ENCODE peak calls at places on chromosomes 2 and 18, in five cellular contexts. E, D, B, K and R are unnamed samples.
A peak's percentile ranks its signal among the peaks of the same experiment; 100 is the strongest.

GRCh38 chr2:241445426-241445825 is 63.0 kb downstream of the STK25 start:
- DNase-seq in B (no peak), D (no peak), K (no peak), E (peak; percentile 4), R (no peak)

GRCh38 chr2:58240595-58240937 is 559 bp downstream of the FANCL start:
- DNase-seq in D (no peak), B (no peak), K (no peak), E (peak; percentile 42), R (no peak)

GRCh38 chr2:119914266-119914665 is 98.6 kb upstream of the EPB41L5 start:
- DNase-seq in K (no peak), E (no peak), D (no peak), B (no peak), R (no peak)

GRCh38 chr2:144449028-144449406 is 70.9 kb downstream of the ZEB2 start:
- DNase-seq in D (peak; percentile 84), E (no peak), K (no peak), B (peak; percentile 74), R (peak; percentile 73)

GRCh38 chr2:99354060-99354459 is 16.9 kb downstream of the EIF5B start:
- DNase-seq in D (no peak), E (no peak), K (no peak), B (no peak), R (no peak)

GRCh38 chr18:39647627-39648502 is 2082.3 kb upstream of the CELF4 start:
- DNase-seq in E (peak; percentile 91), B (no peak), D (peak; percentile 63), K (peak; percentile 89), R (no peak)

GRCh38 chr2:42834161-42834560 is 41.8 kb upstream of the HAAO start:
- DNase-seq in E (no peak), K (no peak), B (no peak), D (no peak), R (peak; percentile 55)

GRCh38 chr2:121038831-121039230 is 246.2 kb downstream of the TFCP2L1 start:
- DNase-seq in B (no peak), D (no peak), E (peak; percentile 73), K (no peak), R (no peak)

GRCh38 chr2:137951606-137952005 is 12.7 kb upstream of the HNMT start:
- DNase-seq in D (no peak), B (no peak), K (peak; percentile 60), E (peak; percentile 52), R (no peak)

GRCh38 chr2:9053534-9053931 is 50.0 kb upstream of the MBOAT2 start:
- DNase-seq in B (no peak), D (no peak), E (no peak), K (no peak), R (no peak)

GRCh38 chr2:121868652-121869051 is 113.2 kb downstream of the TSN start:
- DNase-seq in B (no peak), K (no peak), D (no peak), E (no peak), R (no peak)

GRCh38 chr18:25853716-25854465 is 236.5 kb downstream of the SS18 start:
- DNase-seq in K (peak; percentile 11), E (no peak), D (no peak), B (no peak), R (no peak)

GRCh38 chr2:30232801-30233130 is 1.4 kb downstream of the LBH start:
- DNase-seq in E (no peak), K (no peak), B (no peak), D (no peak), R (no peak)

GRCh38 chr2:119196301-119197124 is 27.1 kb upstream of the STEAP3 start:
- DNase-seq in E (peak; percentile 64), B (no peak), K (no peak), D (peak; percentile 75), R (no peak)

GRCh38 chr2:219253753-219254589 is at the start of gene TUBA4A:
- DNase-seq in D (peak; percentile 86), B (peak; percentile 95), K (peak; percentile 32), E (peak; percentile 83), R (peak; percentile 93)

GRCh38 chr2:48749820-48750739 is 5.4 kb downstream of the LHCGR start:
- DNase-seq in D (no peak), E (peak; percentile 25), K (no peak), B (no peak), R (no peak)

GRCh38 chr2:216406861-216407260 is 5.4 kb upstream of the SMARCAL1 start:
- DNase-seq in B (no peak), E (no peak), D (no peak), K (no peak), R (no peak)

GRCh38 chr18:32346667-32347066 is 124.0 kb downstream of the GAREM1 start:
- DNase-seq in K (peak; percentile 33), B (no peak), D (peak; percentile 52), E (no peak), R (no peak)

GRCh38 chr2:21037671-21038108 is 6.2 kb downstream of the APOB start:
- DNase-seq in E (peak; percentile 7), B (no peak), D (no peak), K (no peak), R (no peak)

GRCh38 chr2:39431592-39432316 is 5.3 kb downstream of the MAP4K3 start:
- DNase-seq in D (peak; percentile 49), B (no peak), E (peak; percentile 70), K (no peak), R (no peak)

GRCh38 chr2:19769513-19769912 is 132.3 kb downstream of the TTC32 start:
- DNase-seq in E (no peak), D (no peak), B (no peak), K (no peak), R (no peak)

GRCh38 chr18:23828426-23828825 is 139.2 kb downstream of the LAMA3 start:
- DNase-seq in B (no peak), E (peak; percentile 93), K (peak; percentile 85), D (no peak), R (no peak)

GRCh38 chr2:12730265-12730664 is 13.5 kb downstream of the TRIB2 start:
- DNase-seq in B (no peak), D (no peak), K (no peak), E (no peak), R (no peak)

GRCh38 chr2:12732663-12733062 is 15.9 kb downstream of the TRIB2 start:
- DNase-seq in B (no peak), K (no peak), D (no peak), E (no peak), R (peak; percentile 69)

GRCh38 chr2:12734914-12735654 is 18.3 kb downstream of the TRIB2 start:
- DNase-seq in K (no peak), D (no peak), E (no peak), B (no peak), R (no peak)

GRCh38 chr2:12731701-12732280 is 15.1 kb downstream of the TRIB2 start:
- DNase-seq in D (peak; percentile 39), E (no peak), K (no peak), B (no peak), R (no peak)

DNA sequence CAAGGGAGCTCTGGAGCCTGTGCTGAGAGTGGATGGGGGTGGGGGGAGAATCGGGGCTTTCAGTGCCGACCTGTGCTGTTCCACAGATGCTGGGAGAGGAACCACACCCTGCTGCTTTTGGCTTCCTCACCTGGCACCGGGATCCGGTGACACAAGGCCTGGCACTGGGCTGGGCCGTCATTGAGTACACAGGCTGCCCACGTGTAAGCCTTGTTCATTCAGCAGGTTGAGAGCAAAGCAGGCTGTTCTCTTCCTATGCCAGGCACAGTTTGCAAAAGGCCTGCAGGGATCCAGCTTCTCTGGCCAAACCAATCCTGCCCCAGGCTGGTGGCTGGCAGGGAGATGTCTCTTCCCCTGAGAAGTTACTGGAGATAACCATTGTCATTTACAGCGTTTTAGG is 17.1 kb downstream of the TRIB2 start:
- DNase-seq in D (no peak), K (no peak), B (no peak), E (no peak), R (no peak)
- H3K27ac ChIP-seq in D (no peak overlapping the region), K (no peak overlapping the region), B (no peak overlapping the region), E (no peak overlapping the region), R (peak overlapping the region; percentile 52)

GRCh38 chr2:147449323-147450080 is 395.3 kb upstream of the ACVR2A start:
- DNase-seq in B (no peak), K (no peak), D (peak; percentile 86), E (no peak), R (no peak)

GRCh38 chr2:147451131-147451530 is 393.7 kb upstream of the ACVR2A start:
- DNase-seq in E (no peak), K (no peak), D (peak; percentile 13), B (no peak), R (no peak)

GRCh38 chr2:147451902-147452515 is 392.8 kb upstream of the ACVR2A start:
- DNase-seq in E (no peak), K (no peak), B (no peak), D (peak; percentile 18), R (no peak)

DNA sequence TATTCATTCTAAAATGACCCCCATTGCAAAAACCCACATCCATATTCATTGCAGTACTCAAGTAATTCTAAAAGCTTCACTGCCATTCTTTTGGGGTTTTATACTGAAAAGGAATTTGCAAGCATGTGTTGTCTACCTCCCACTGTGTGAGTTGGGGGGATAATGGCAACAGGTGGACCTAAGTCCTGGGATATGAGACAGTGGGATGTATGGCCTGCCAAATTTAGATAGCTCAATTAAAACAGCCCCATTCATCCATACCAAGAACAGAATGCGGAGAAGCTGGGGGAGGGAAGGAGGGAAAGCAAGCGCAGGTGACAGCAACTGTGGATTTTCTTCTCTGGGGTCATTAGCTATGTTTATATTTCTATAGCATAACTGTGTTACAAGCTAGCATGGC is 394.2 kb upstream of the ACVR2A start:
- DNase-seq in B (no peak), K (no peak), E (no peak), D (peak; percentile 45), R (no peak)
- H3K27ac ChIP-seq in B (no peak overlapping the region), K (no peak overlapping the region), E (no peak overlapping the region), D (peak overlapping the region; percentile 47), R (no peak overlapping the region)

GRCh38 chr2:185835974-185836373 is 97.4 kb downstream of the FSIP2 start:
- DNase-seq in D (no peak), E (no peak), K (no peak), B (no peak), R (no peak)
- H3K27ac ChIP-seq in D (no peak overlapping the region), E (no peak overlapping the region), K (no peak overlapping the region), B (no peak overlapping the region), R (no peak overlapping the region)

GRCh38 chr2:238891667-238892500 is 44.0 kb downstream of the TWIST2 start:
- DNase-seq in K (no peak), B (no peak), E (no peak), D (no peak), R (no peak)

GRCh38 chr2:238894950-238895298 is 47.0 kb downstream of the TWIST2 start:
- DNase-seq in K (no peak), D (no peak), E (no peak), B (no peak), R (no peak)

GRCh38 chr2:238894226-238894949 is 46.5 kb downstream of the TWIST2 start:
- DNase-seq in K (no peak), E (no peak), D (no peak), B (peak; percentile 62), R (no peak)

GRCh38 chr2:238892796-238893195 is 44.9 kb downstream of the TWIST2 start:
- DNase-seq in D (no peak), E (no peak), B (no peak), K (no peak), R (no peak)

DNA sequence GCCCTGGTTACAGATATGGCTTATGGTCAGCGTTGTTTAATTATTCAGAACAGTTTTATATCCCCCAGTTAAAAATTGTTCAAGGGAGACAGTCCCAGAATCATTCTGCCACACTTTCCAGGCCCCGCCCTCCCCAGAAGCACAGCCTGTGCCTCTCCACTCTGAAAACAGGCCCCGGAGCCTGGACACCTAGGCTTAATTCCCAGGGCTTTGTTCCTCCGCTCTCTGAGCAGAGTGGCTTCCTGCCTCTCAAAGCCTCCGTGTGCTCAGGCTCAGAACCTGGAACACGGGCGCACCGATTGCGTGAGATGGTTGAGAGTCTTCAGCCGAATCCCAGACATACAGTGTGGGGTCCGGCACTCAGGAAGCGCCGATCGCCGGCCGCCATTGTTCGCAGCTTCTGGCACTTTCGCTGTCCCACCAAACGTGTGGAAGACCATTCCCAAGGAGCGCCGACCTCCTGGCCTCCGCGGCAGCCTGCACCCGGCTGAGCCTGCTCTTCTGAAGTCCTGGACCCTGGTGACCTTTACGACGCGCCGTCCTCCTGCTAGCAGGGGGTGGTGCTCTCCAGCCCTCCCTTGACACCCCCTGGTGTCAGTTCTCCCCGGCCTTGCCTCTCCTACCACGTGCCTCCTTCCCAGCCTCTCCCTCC is 45.6 kb downstream of the TWIST2 start:
- DNase-seq in E (no peak), K (no peak), D (no peak), B (peak; percentile 77), R (no peak)
- H3K27ac ChIP-seq in E (no peak overlapping the region), K (no peak overlapping the region), D (no peak overlapping the region), B (no peak overlapping the region), R (no peak overlapping the region)